ENCODE peak calls at places on chromosomes 13 and 19, in eight cellular contexts. W is psoas muscle; S is CD8-positive, alpha-beta T cell; T is BE2C; C is left ventricle myocardium inferior; K is body of pancreas; Q is lung; U is endodermal cell. H is an unnamed sample. For H3K4me1, the result is how much of the 10 kb centered on the place peaks cover.

GRCh38 chr19:6802336-6803035 is 30.0 kb downstream of the VAV1 start:
- DNase-seq in U (peak), T (no peak), Q (peak), W (peak), S (peak), K (no peak), C (peak), H (no peak)

GRCh38 chr13:112053744-112054615 is 13.0 kb upstream of the SOX1 start:
- DNase-seq in C (no peak), Q (no peak), T (no peak), S (no peak), U (peak), W (no peak), K (no peak), H (no peak)

GRCh38 chr13:74657765-74658164 is 523.6 kb upstream of the KLF12 start:
- DNase-seq in C (no peak), S (no peak), K (no peak), U (no peak), T (no peak), Q (no peak), W (no peak), H (no peak)

GRCh38 chr13:114142640-114143490 is 10.4 kb upstream of the RASA3 start:
- DNase-seq in Q (no peak), S (peak), K (peak), C (no peak), T (no peak), W (no peak), U (peak), H (no peak)

GRCh38 chr13:50463662-50464061 is 379.8 kb downstream of the DLEU7 start:
- DNase-seq in W (no peak), K (no peak), S (no peak), Q (no peak), T (no peak), U (no peak), C (no peak), H (no peak)

GRCh38 chr13:82802528-82802927 is 1079.7 kb downstream of the SLITRK1 start:
- DNase-seq in U (no peak), T (no peak), Q (no peak), C (no peak), S (no peak), W (no peak), K (no peak), H (no peak)

GRCh38 chr19:29326351-29326750 is 113.4 kb upstream of the UQCRFS1 start:
- DNase-seq in W (no peak), U (no peak), C (no peak), S (no peak), Q (peak), T (no peak), K (no peak), H (no peak)

GRCh38 chr13:65946387-65946786 is 1283.7 kb downstream of the PCDH9 start:
- DNase-seq in K (no peak), S (no peak), T (no peak), W (no peak), C (no peak), Q (no peak), U (no peak), H (no peak)

GRCh38 chr13:112905990-112906641 is 62.9 kb upstream of the MCF2L start:
- DNase-seq in C (no peak), W (no peak), U (peak), K (no peak), Q (no peak), S (no peak), T (no peak), H (no peak)

GRCh38 chr13:106348032-106348431 is 187.4 kb downstream of the EFNB2 start:
- DNase-seq in U (peak), Q (no peak), K (no peak), W (no peak), S (no peak), T (no peak), C (no peak), H (no peak)

GRCh38 chr13:74280093-74280794 is 146.0 kb upstream of the KLF12 start:
- DNase-seq in U (no peak), S (no peak), W (no peak), T (no peak), K (no peak), Q (no peak), C (no peak), H (no peak)

GRCh38 chr13:31962661-31963345 is 68.8 kb upstream of the FRY start:
- DNase-seq in K (no peak), W (no peak), U (no peak), Q (no peak), C (no peak), S (no peak), T (no peak), H (no peak)

GRCh38 chr13:86020350-86021002 is 221.3 kb upstream of the SLITRK6 start:
- DNase-seq in K (no peak), U (no peak), C (no peak), T (no peak), S (no peak), Q (no peak), W (no peak), H (no peak)

GRCh38 chr13:44237276-44237767 is 136.3 kb upstream of the SERP2 start:
- DNase-seq in Q (peak), T (no peak), S (no peak), W (peak), U (no peak), C (peak), K (no peak), H (peak)

GRCh38 chr19:52592301-52592700 is 22.2 kb downstream of the ZNF701 start:
- DNase-seq in T (no peak), Q (no peak), U (no peak), K (no peak), S (no peak), W (no peak), C (no peak), H (no peak)

GRCh38 chr13:97386832-97387486 is 47.0 kb upstream of the RAP2A start:
- DNase-seq in Q (no peak), T (no peak), S (no peak), U (no peak), C (no peak), W (no peak), K (no peak), H (no peak)

GRCh38 chr19:34236035-34236793 is 18.1 kb upstream of the GARRE1 start:
- DNase-seq in K (no peak), Q (no peak), S (no peak), C (no peak), W (no peak), T (no peak), U (no peak), H (no peak)

GRCh38 chr19:52442179-52442578 is 11.2 kb upstream of the ZNF578 start:
- DNase-seq in S (no peak), U (no peak), W (no peak), T (no peak), C (no peak), Q (no peak), K (no peak), H (no peak)

GRCh38 chr19:42281175-42282035 is 12.4 kb downstream of the CIC start:
- DNase-seq in S (no peak), T (peak), K (peak), C (peak), Q (peak), U (peak), W (peak), H (peak)

GRCh38 chr19:10433131-10433536 is 12.8 kb downstream of the PDE4A start:
- DNase-seq in K (no peak), T (no peak), S (no peak), W (no peak), C (no peak), U (no peak), Q (no peak), H (no peak)

GRCh38 chr19:31274964-31275319 is 74.3 kb downstream of the TSHZ3 start:
- DNase-seq in U (no peak), C (no peak), Q (no peak), K (no peak), W (no peak), T (no peak), S (no peak), H (no peak)

GRCh38 chr13:114115191-114115671 is 17.2 kb downstream of the RASA3 start:
- DNase-seq in K (no peak), C (no peak), W (peak), U (peak), T (peak), S (no peak), Q (no peak), H (peak)

GRCh38 chr19:47040869-47041268 is 7.6 kb downstream of the TMEM160 start:
- DNase-seq in W (no peak), U (peak), S (no peak), C (no peak), T (no peak), Q (no peak), K (no peak), H (no peak)

GRCh38 chr13:59531571-59532091 is 632.1 kb downstream of the DIAPH3 start:
- DNase-seq in S (no peak), Q (peak), K (peak), U (peak), T (peak), W (peak), C (peak), H (peak)

GRCh38 chr13:43390582-43390981 is 367.2 kb downstream of the DNAJC15 start:
- DNase-seq in U (no peak), Q (no peak), C (no peak), W (no peak), T (no peak), S (no peak), K (no peak), H (no peak)

GRCh38 chr13:40813662-40814454 is 24.4 kb downstream of the SLC25A15 start:
- DNase-seq in T (peak), K (peak), W (no peak), Q (no peak), C (no peak), S (no peak), U (peak), H (no peak)

GRCh38 chr13:28489536-28489935 is 5.4 kb downstream of the FLT1 start:
- DNase-seq in T (no peak), U (no peak), Q (no peak), S (no peak), C (no peak), K (no peak), W (no peak), H (no peak)

DNA sequence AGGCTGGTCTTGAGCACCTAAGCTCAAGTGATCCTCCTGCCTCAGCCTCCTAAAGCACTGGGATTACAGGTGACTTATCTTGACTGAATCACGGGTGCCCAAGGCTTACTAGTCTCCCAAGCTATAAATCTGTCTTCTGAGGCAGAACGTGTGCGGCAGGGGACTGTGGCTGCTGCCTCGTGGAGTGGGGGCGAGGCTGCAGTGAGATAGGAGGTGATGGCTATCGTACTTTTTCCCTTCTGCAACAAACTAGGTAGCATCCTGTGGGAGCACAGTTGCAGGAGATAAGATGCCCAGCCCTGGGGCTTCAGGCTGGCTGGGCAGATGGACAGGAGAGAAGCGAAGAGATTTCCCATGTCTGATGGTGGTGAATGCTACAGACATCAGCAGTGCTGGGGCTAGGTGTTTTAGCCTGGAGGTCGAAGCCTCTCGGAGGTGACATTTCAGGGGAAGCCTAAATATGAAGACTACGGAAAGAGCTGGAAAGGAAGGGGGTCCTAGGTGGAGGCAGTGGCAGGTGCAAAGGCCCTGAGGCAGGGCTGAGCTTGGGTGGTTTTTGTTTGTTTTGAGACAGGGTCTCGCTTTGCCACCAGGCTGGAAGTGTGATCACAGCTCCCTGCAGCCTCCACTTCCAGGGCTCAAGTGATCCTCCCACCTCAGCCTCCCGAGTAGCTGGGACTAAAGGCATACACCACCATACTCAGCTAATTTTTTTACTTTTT is 7.4 kb downstream of the B3GNT3 start:
- DNase-seq in K (no peak), C (no peak), U (no peak), Q (no peak), T (no peak), W (no peak), S (no peak), H (no peak)
- H3K4me3 ChIP-seq in K (no peak), C (no peak), U (no peak), Q (no peak), T (no peak), W (no peak), S (no peak), H (no peak)

GRCh38 chr19:16199275-16199932 is 1.7 kb downstream of the AP1M1 start:
- DNase-seq in T (no peak), K (no peak), U (no peak), Q (peak), S (no peak), C (no peak), W (no peak), H (no peak)
- H3K4me1 ChIP-seq in T (under half), K (under half), U (under half), Q (under half), S (half or more), C (under half), W (under half), H (under half)

GRCh38 chr13:48437381-48437780 is 24.5 kb upstream of the LPAR6 start:
- DNase-seq in C (peak), S (no peak), K (peak), W (peak), T (peak), Q (peak), U (no peak), H (peak)
- H3K4me3 ChIP-seq in C (peak), S (no peak), K (no peak), W (no peak), T (no peak), Q (no peak), U (no peak), H (no peak)

GRCh38 chr19:45779231-45780145 is 2.8 kb downstream of the DMPK start:
- DNase-seq in C (peak), K (peak), U (peak), W (peak), Q (peak), S (peak), T (peak), H (peak)
- H3K4me1 ChIP-seq in C (half or more), K (half or more), U (under half), W (under half), Q (under half), S (under half), T (under half), H (under half)